ENCODE peak calls at places on chromosomes 16 and 17, in seven cellular contexts. One of them, this sample, is unnamed.
A peak's percentile ranks its signal among the peaks of the same experiment; 100 is the strongest.

GRCh38 chr17:79648181-79648831 is 37.5 kb upstream of the RBFOX3 start:
- DNase-seq in CD8-positive, alpha-beta T cell: no peak
- DNase-seq in Panc1: no peak
- DNase-seq in lower lobe of right lung: no peak
- DNase-seq in heart right ventricle: no peak
- DNase-seq in gastrocnemius medialis: no peak
- DNase-seq in thoracic aorta: no peak
- DNase-seq in this sample: no peak

GRCh38 chr17:18280239-18280638 is 19.8 kb downstream of the MIEF2 start:
- DNase-seq in thoracic aorta: no peak
- DNase-seq in heart right ventricle: no peak
- DNase-seq in gastrocnemius medialis: no peak
- DNase-seq in Panc1: no peak
- DNase-seq in CD8-positive, alpha-beta T cell: no peak
- DNase-seq in lower lobe of right lung: peak; percentile 71
- DNase-seq in this sample: no peak

GRCh38 chr17:49634487-49634865 is 43.4 kb downstream of the SPOP start:
- DNase-seq in lower lobe of right lung: no peak
- DNase-seq in CD8-positive, alpha-beta T cell: no peak
- DNase-seq in gastrocnemius medialis: no peak
- DNase-seq in Panc1: no peak
- DNase-seq in thoracic aorta: no peak
- DNase-seq in heart right ventricle: no peak
- DNase-seq in this sample: no peak

GRCh38 chr16:24116989-24117388 is 139.1 kb upstream of the CACNG3 start:
- DNase-seq in thoracic aorta: no peak
- DNase-seq in CD8-positive, alpha-beta T cell: no peak
- DNase-seq in lower lobe of right lung: no peak
- DNase-seq in heart right ventricle: no peak
- DNase-seq in gastrocnemius medialis: no peak
- DNase-seq in Panc1: no peak
- DNase-seq in this sample: peak; percentile 68

GRCh38 chr16:27642753-27643152 is 92.8 kb downstream of the KATNIP start:
- DNase-seq in gastrocnemius medialis: no peak
- DNase-seq in lower lobe of right lung: no peak
- DNase-seq in thoracic aorta: no peak
- DNase-seq in heart right ventricle: no peak
- DNase-seq in CD8-positive, alpha-beta T cell: no peak
- DNase-seq in Panc1: no peak
- DNase-seq in this sample: no peak

GRCh38 chr17:68657166-68657940 is 56.2 kb upstream of the FAM20A start:
- DNase-seq in heart right ventricle: no peak
- DNase-seq in CD8-positive, alpha-beta T cell: no peak
- DNase-seq in gastrocnemius medialis: no peak
- DNase-seq in lower lobe of right lung: no peak
- DNase-seq in thoracic aorta: no peak
- DNase-seq in Panc1: no peak
- DNase-seq in this sample: no peak

GRCh38 chr16:30523768-30524574 is 2.4 kb downstream of the ZNF768 start:
- DNase-seq in Panc1: no peak
- DNase-seq in lower lobe of right lung: no peak
- DNase-seq in thoracic aorta: no peak
- DNase-seq in gastrocnemius medialis: no peak
- DNase-seq in heart right ventricle: peak; percentile 69
- DNase-seq in CD8-positive, alpha-beta T cell: no peak
- DNase-seq in this sample: no peak

GRCh38 chr16:86664518-86665318 is 86.4 kb downstream of the FOXL1 start:
- DNase-seq in thoracic aorta: no peak
- DNase-seq in lower lobe of right lung: no peak
- DNase-seq in Panc1: peak; percentile 93
- DNase-seq in gastrocnemius medialis: peak; percentile 73
- DNase-seq in CD8-positive, alpha-beta T cell: peak; percentile 22
- DNase-seq in heart right ventricle: no peak
- DNase-seq in this sample: peak; percentile 96

GRCh38 chr17:37458805-37459204 is 30.9 kb upstream of the DUSP14 start:
- DNase-seq in gastrocnemius medialis: no peak
- DNase-seq in Panc1: no peak
- DNase-seq in lower lobe of right lung: no peak
- DNase-seq in heart right ventricle: no peak
- DNase-seq in thoracic aorta: no peak
- DNase-seq in CD8-positive, alpha-beta T cell: no peak
- DNase-seq in this sample: no peak

GRCh38 chr17:43363926-43364285 is 34.9 kb upstream of the ARL4D start:
- DNase-seq in CD8-positive, alpha-beta T cell: no peak
- DNase-seq in thoracic aorta: no peak
- DNase-seq in Panc1: no peak
- DNase-seq in gastrocnemius medialis: no peak
- DNase-seq in heart right ventricle: no peak
- DNase-seq in lower lobe of right lung: no peak
- DNase-seq in this sample: no peak

GRCh38 chr16:85231959-85232358 is 119.7 kb upstream of the CIBAR2 start:
- DNase-seq in CD8-positive, alpha-beta T cell: no peak
- DNase-seq in lower lobe of right lung: no peak
- DNase-seq in gastrocnemius medialis: no peak
- DNase-seq in thoracic aorta: no peak
- DNase-seq in Panc1: no peak
- DNase-seq in heart right ventricle: peak; percentile 55
- DNase-seq in this sample: no peak

GRCh38 chr16:54194008-54194731 is 92.4 kb downstream of the IRX3 start:
- DNase-seq in thoracic aorta: peak; percentile 11
- DNase-seq in Panc1: no peak
- DNase-seq in CD8-positive, alpha-beta T cell: no peak
- DNase-seq in lower lobe of right lung: peak; percentile 81
- DNase-seq in heart right ventricle: peak; percentile 91
- DNase-seq in gastrocnemius medialis: peak; percentile 78
- DNase-seq in this sample: no peak

GRCh38 chr16:54075446-54075845 is 211.1 kb downstream of the IRX3 start:
- DNase-seq in thoracic aorta: no peak
- DNase-seq in CD8-positive, alpha-beta T cell: no peak
- DNase-seq in heart right ventricle: no peak
- DNase-seq in gastrocnemius medialis: no peak
- DNase-seq in lower lobe of right lung: no peak
- DNase-seq in Panc1: no peak
- DNase-seq in this sample: no peak

GRCh38 chr16:66402591-66403230 is 24.4 kb upstream of the BEAN1 start:
- DNase-seq in CD8-positive, alpha-beta T cell: no peak
- DNase-seq in Panc1: no peak
- DNase-seq in thoracic aorta: no peak
- DNase-seq in lower lobe of right lung: no peak
- DNase-seq in gastrocnemius medialis: no peak
- DNase-seq in heart right ventricle: no peak
- DNase-seq in this sample: no peak

GRCh38 chr17:63702223-63702577 is 2.3 kb upstream of the LIMD2 start:
- DNase-seq in CD8-positive, alpha-beta T cell: peak; percentile 63
- DNase-seq in heart right ventricle: no peak
- DNase-seq in thoracic aorta: no peak
- DNase-seq in gastrocnemius medialis: no peak
- DNase-seq in Panc1: no peak
- DNase-seq in lower lobe of right lung: peak; percentile 59
- DNase-seq in this sample: no peak

GRCh38 chr17:45127583-45128300 is 4.6 kb downstream of the PLCD3 start:
- DNase-seq in lower lobe of right lung: peak; percentile 74
- DNase-seq in gastrocnemius medialis: no peak
- DNase-seq in thoracic aorta: no peak
- DNase-seq in Panc1: no peak
- DNase-seq in CD8-positive, alpha-beta T cell: no peak
- DNase-seq in heart right ventricle: peak; percentile 76
- DNase-seq in this sample: peak; percentile 78

GRCh38 chr17:58691701-58692238 is at the start of gene TEX14:
- DNase-seq in gastrocnemius medialis: no peak
- DNase-seq in lower lobe of right lung: no peak
- DNase-seq in Panc1: no peak
- DNase-seq in heart right ventricle: peak; percentile 15
- DNase-seq in thoracic aorta: no peak
- DNase-seq in CD8-positive, alpha-beta T cell: no peak
- DNase-seq in this sample: no peak

GRCh38 chr16:50999181-50999580 is 151.9 kb downstream of the SALL1 start:
- DNase-seq in Panc1: no peak
- DNase-seq in thoracic aorta: no peak
- DNase-seq in lower lobe of right lung: no peak
- DNase-seq in heart right ventricle: no peak
- DNase-seq in gastrocnemius medialis: no peak
- DNase-seq in CD8-positive, alpha-beta T cell: no peak
- DNase-seq in this sample: no peak
- H3K27ac ChIP-seq in Panc1: no peak overlapping the region
- H3K27ac ChIP-seq in thoracic aorta: no peak overlapping the region
- H3K27ac ChIP-seq in lower lobe of right lung: no peak overlapping the region
- H3K27ac ChIP-seq in heart right ventricle: no peak overlapping the region
- H3K27ac ChIP-seq in gastrocnemius medialis: no peak overlapping the region
- H3K27ac ChIP-seq in CD8-positive, alpha-beta T cell: no peak overlapping the region
- H3K27ac ChIP-seq in this sample: no peak overlapping the region

DNA sequence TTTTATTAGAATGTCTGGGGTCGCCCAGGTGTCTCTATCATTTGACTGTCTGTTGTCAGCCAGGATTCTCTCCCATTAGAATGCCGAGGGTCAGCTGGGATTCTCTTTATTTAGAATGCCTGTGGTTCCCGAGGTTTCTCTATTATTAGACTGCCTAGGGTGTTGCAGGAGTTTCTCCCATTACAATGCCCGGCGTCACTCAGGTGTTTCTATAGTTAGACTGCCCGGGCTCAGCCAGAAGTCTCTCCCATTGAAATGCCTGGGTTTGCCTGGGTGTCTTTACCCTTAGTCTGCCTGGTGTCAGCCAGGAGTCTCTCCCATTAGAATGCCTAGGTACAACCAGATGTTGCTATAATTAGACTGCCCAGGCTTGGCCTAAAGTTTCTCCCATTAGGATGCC is 2252.0 kb downstream of the TP53TG3F start:
- DNase-seq in CD8-positive, alpha-beta T cell: no peak
- DNase-seq in Panc1: no peak
- DNase-seq in lower lobe of right lung: no peak
- DNase-seq in heart right ventricle: no peak
- DNase-seq in gastrocnemius medialis: no peak
- DNase-seq in thoracic aorta: no peak
- DNase-seq in this sample: no peak
- H3K9me3 ChIP-seq in CD8-positive, alpha-beta T cell: no peaks in the 10 kb centered on the region
- H3K9me3 ChIP-seq in Panc1: no peaks in the 10 kb centered on the region
- H3K9me3 ChIP-seq in lower lobe of right lung: peaks cover 17% of the 10 kb centered on the region
- H3K9me3 ChIP-seq in heart right ventricle: peaks cover 16% of the 10 kb centered on the region
- H3K9me3 ChIP-seq in gastrocnemius medialis: no peaks in the 10 kb centered on the region
- H3K9me3 ChIP-seq in thoracic aorta: peaks cover 16% of the 10 kb centered on the region
- H3K9me3 ChIP-seq in this sample: no peaks in the 10 kb centered on the region

GRCh38 chr17:40820228-40820838 is 2.1 kb downstream of the KRT10 start:
- DNase-seq in heart right ventricle: no peak
- DNase-seq in CD8-positive, alpha-beta T cell: no peak
- DNase-seq in Panc1: no peak
- DNase-seq in gastrocnemius medialis: no peak
- DNase-seq in lower lobe of right lung: no peak
- DNase-seq in thoracic aorta: no peak
- DNase-seq in this sample: no peak

GRCh38 chr17:40818343-40818732 is 4.1 kb downstream of the KRT10 start:
- DNase-seq in CD8-positive, alpha-beta T cell: no peak
- DNase-seq in gastrocnemius medialis: no peak
- DNase-seq in thoracic aorta: no peak
- DNase-seq in lower lobe of right lung: no peak
- DNase-seq in Panc1: no peak
- DNase-seq in heart right ventricle: no peak
- DNase-seq in this sample: peak; percentile 9

GRCh38 chr17:40819528-40820125 is 2.8 kb downstream of the KRT10 start:
- DNase-seq in Panc1: no peak
- DNase-seq in gastrocnemius medialis: no peak
- DNase-seq in heart right ventricle: no peak
- DNase-seq in CD8-positive, alpha-beta T cell: no peak
- DNase-seq in lower lobe of right lung: no peak
- DNase-seq in thoracic aorta: no peak
- DNase-seq in this sample: no peak

GRCh38 chr17:40817103-40817682 is 5.2 kb downstream of the KRT10 start:
- DNase-seq in Panc1: no peak
- DNase-seq in gastrocnemius medialis: no peak
- DNase-seq in CD8-positive, alpha-beta T cell: no peak
- DNase-seq in lower lobe of right lung: no peak
- DNase-seq in thoracic aorta: no peak
- DNase-seq in heart right ventricle: no peak
- DNase-seq in this sample: no peak

DNA sequence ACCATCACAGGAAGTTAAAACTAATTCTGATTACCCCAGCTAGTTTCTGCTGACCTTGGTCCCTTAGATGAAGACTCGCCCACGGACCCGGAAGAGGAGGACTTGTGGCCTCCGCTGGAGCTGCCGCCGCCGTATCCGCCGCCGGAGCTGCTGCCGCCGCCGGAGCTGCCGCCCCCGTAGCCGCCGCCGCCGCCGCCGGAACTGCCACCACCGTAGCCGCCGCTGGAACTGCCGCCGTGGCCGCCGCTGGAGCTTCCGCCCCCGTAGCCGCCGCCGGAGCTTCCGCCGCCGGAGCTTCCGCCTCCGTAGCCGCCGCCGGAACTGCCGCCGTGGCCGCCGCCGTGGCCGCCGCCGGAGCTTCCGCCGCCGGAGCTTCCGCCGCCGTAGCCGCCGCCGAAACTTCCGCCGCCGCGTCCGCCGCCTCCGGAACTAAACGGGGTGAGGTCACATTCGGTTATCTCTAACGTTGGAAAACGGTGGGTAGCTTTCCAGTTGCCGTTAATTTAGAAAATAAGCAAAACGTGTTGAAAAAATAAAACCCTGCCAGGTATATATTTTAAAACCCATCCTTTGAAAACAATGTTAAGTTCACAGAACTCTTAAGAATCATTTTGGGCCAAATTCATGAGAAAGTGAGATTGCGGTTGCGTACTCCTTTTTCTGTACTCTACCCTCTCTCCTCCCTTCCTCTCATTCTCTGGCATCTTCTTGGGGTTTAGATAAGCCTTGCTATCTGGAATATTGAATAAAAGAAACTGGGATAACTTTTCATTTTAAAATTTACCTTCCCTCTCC is 3.5 kb downstream of the KRT10 start:
- DNase-seq in lower lobe of right lung: peak; percentile 86
- DNase-seq in heart right ventricle: peak; percentile 86
- DNase-seq in gastrocnemius medialis: peak; percentile 59
- DNase-seq in thoracic aorta: peak; percentile 17
- DNase-seq in Panc1: no peak
- DNase-seq in CD8-positive, alpha-beta T cell: peak; percentile 78
- DNase-seq in this sample: peak; percentile 78
- H3K27ac ChIP-seq in lower lobe of right lung: peak overlapping the region; percentile 89
- H3K27ac ChIP-seq in heart right ventricle: peak overlapping the region; percentile 94
- H3K27ac ChIP-seq in gastrocnemius medialis: peak overlapping the region; percentile 79
- H3K27ac ChIP-seq in thoracic aorta: peak overlapping the region; percentile 89
- H3K27ac ChIP-seq in Panc1: peak overlapping the region; percentile 99
- H3K27ac ChIP-seq in CD8-positive, alpha-beta T cell: peak overlapping the region; percentile 70
- H3K27ac ChIP-seq in this sample: peak overlapping the region; percentile 94

GRCh38 chr16:31916056-31916488 is 42.5 kb downstream of the ZNF267 start:
- DNase-seq in CD8-positive, alpha-beta T cell: no peak
- DNase-seq in heart right ventricle: no peak
- DNase-seq in Panc1: no peak
- DNase-seq in thoracic aorta: no peak
- DNase-seq in gastrocnemius medialis: no peak
- DNase-seq in lower lobe of right lung: no peak
- DNase-seq in this sample: no peak
- H3K9me3 ChIP-seq in CD8-positive, alpha-beta T cell: peaks cover 76% of the 10 kb centered on the region
- H3K9me3 ChIP-seq in heart right ventricle: peaks cover 96% of the 10 kb centered on the region
- H3K9me3 ChIP-seq in Panc1: peaks cover 94% of the 10 kb centered on the region
- H3K9me3 ChIP-seq in thoracic aorta: peaks cover 97% of the 10 kb centered on the region
- H3K9me3 ChIP-seq in gastrocnemius medialis: peaks cover 34% of the 10 kb centered on the region
- H3K9me3 ChIP-seq in lower lobe of right lung: peaks cover 95% of the 10 kb centered on the region
- H3K9me3 ChIP-seq in this sample: peaks cover 7% of the 10 kb centered on the region

This sample was measured in small intestine.